ENCODE peak calls at places on chromosomes 7 and 10, in seven cellular contexts. One of them, this sample, is unnamed.

GRCh38 chr10:8055420-8056349 is 1.2 kb downstream of the GATA3 start:
- DNase-seq in GM20000: peak; percentile 68
- DNase-seq in Peyer's patch: no peak
- DNase-seq in gastrocnemius medialis: no peak
- DNase-seq in cardiac fibroblast: no peak
- DNase-seq in psoas muscle: no peak
- DNase-seq in AG09309: no peak
- DNase-seq in this sample: no peak

GRCh38 chr7:98771519-98772241 is 98.1 kb downstream of the TMEM130 start:
- DNase-seq in GM20000: no peak
- DNase-seq in Peyer's patch: peak; percentile 53
- DNase-seq in gastrocnemius medialis: peak; percentile 27
- DNase-seq in cardiac fibroblast: peak; percentile 57
- DNase-seq in psoas muscle: no peak
- DNase-seq in AG09309: peak; percentile 57
- DNase-seq in this sample: no peak

GRCh38 chr10:59234814-59235429 is 58.5 kb downstream of the PHYHIPL start:
- DNase-seq in GM20000: no peak
- DNase-seq in Peyer's patch: peak; percentile 49
- DNase-seq in gastrocnemius medialis: no peak
- DNase-seq in cardiac fibroblast: peak; percentile 67
- DNase-seq in psoas muscle: no peak
- DNase-seq in AG09309: peak; percentile 4
- DNase-seq in this sample: no peak

GRCh38 chr7:106774768-106775551 is 90.1 kb upstream of the PIK3CG start:
- DNase-seq in GM20000: no peak
- DNase-seq in Peyer's patch: no peak
- DNase-seq in gastrocnemius medialis: no peak
- DNase-seq in cardiac fibroblast: peak; percentile 56
- DNase-seq in psoas muscle: no peak
- DNase-seq in AG09309: no peak
- DNase-seq in this sample: no peak

GRCh38 chr7:52501696-52502095 is 533.7 kb upstream of the POM121L12 start:
- DNase-seq in GM20000: no peak
- DNase-seq in Peyer's patch: no peak
- DNase-seq in gastrocnemius medialis: no peak
- DNase-seq in cardiac fibroblast: no peak
- DNase-seq in psoas muscle: no peak
- DNase-seq in AG09309: no peak
- DNase-seq in this sample: no peak

GRCh38 chr7:39540320-39540719 is 25.9 kb upstream of the YAE1 start:
- DNase-seq in GM20000: no peak
- DNase-seq in Peyer's patch: peak; percentile 49
- DNase-seq in gastrocnemius medialis: no peak
- DNase-seq in cardiac fibroblast: no peak
- DNase-seq in psoas muscle: no peak
- DNase-seq in AG09309: no peak
- DNase-seq in this sample: no peak

GRCh38 chr7:143222782-143223181 is 945 bp downstream of the TAS2R40 start:
- DNase-seq in GM20000: no peak
- DNase-seq in Peyer's patch: no peak
- DNase-seq in gastrocnemius medialis: peak; percentile 24
- DNase-seq in cardiac fibroblast: no peak
- DNase-seq in psoas muscle: no peak
- DNase-seq in AG09309: no peak
- DNase-seq in this sample: no peak

GRCh38 chr7:22653981-22654380 is 73.0 kb upstream of the IL6 start:
- DNase-seq in GM20000: no peak
- DNase-seq in Peyer's patch: no peak
- DNase-seq in gastrocnemius medialis: no peak
- DNase-seq in cardiac fibroblast: peak; percentile 62
- DNase-seq in psoas muscle: no peak
- DNase-seq in AG09309: no peak
- DNase-seq in this sample: no peak

GRCh38 chr10:69895759-69896158 is 94.1 kb downstream of the COL13A1 start:
- DNase-seq in GM20000: no peak
- DNase-seq in Peyer's patch: no peak
- DNase-seq in gastrocnemius medialis: no peak
- DNase-seq in cardiac fibroblast: peak; percentile 71
- DNase-seq in psoas muscle: no peak
- DNase-seq in AG09309: peak; percentile 85
- DNase-seq in this sample: no peak

GRCh38 chr7:23654508-23654907 is 25.5 kb upstream of the FAM221A start:
- DNase-seq in GM20000: no peak
- DNase-seq in Peyer's patch: no peak
- DNase-seq in gastrocnemius medialis: no peak
- DNase-seq in cardiac fibroblast: peak; percentile 5
- DNase-seq in psoas muscle: no peak
- DNase-seq in AG09309: no peak
- DNase-seq in this sample: no peak

GRCh38 chr7:47446871-47447466 is 134.9 kb downstream of the TNS3 start:
- DNase-seq in GM20000: no peak
- DNase-seq in Peyer's patch: no peak
- DNase-seq in gastrocnemius medialis: no peak
- DNase-seq in cardiac fibroblast: no peak
- DNase-seq in psoas muscle: peak; percentile 56
- DNase-seq in AG09309: no peak
- DNase-seq in this sample: no peak
- TF ChIP-seq CTCF in GM20000: no peak
- TF ChIP-seq CTCF in Peyer's patch: no peak
- TF ChIP-seq CTCF in gastrocnemius medialis: no peak
- TF ChIP-seq CTCF in cardiac fibroblast: no peak
- TF ChIP-seq CTCF in psoas muscle: no peak
- TF ChIP-seq CTCF in AG09309: no peak
- TF ChIP-seq CTCF in this sample: no peak

GRCh38 chr10:99859585-99859984 is 77.1 kb downstream of the ABCC2 start:
- DNase-seq in GM20000: no peak
- DNase-seq in Peyer's patch: no peak
- DNase-seq in gastrocnemius medialis: no peak
- DNase-seq in cardiac fibroblast: no peak
- DNase-seq in psoas muscle: no peak
- DNase-seq in AG09309: no peak
- DNase-seq in this sample: no peak
- TF ChIP-seq CTCF in GM20000: peak; percentile 30
- TF ChIP-seq CTCF in Peyer's patch: no peak
- TF ChIP-seq CTCF in gastrocnemius medialis: no peak
- TF ChIP-seq CTCF in cardiac fibroblast: peak; percentile 43
- TF ChIP-seq CTCF in psoas muscle: no peak
- TF ChIP-seq CTCF in AG09309: peak; percentile 24
- TF ChIP-seq CTCF in this sample: no peak

DNA sequence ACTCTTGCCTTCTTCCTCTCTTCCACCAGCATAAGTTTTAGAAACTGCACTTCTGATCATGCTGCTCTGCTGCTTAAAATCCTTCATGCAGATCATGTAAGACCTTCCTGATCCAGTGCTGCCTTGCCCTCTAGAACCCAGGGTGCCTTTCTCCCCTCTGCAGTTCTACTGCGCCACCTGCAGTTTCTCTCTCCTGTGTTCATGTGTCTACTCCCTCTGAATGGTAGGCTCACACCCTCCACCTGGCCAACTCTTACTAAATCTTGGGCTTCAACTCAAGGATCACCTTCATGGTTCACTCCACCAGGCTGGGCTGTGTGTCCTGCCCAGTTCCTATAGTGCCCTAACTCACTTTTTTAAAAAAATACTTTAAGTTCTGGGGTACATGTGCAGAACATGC is 174.6 kb upstream of the ITGB1 start:
- DNase-seq in GM20000: no peak
- DNase-seq in Peyer's patch: no peak
- DNase-seq in gastrocnemius medialis: no peak
- DNase-seq in cardiac fibroblast: no peak
- DNase-seq in psoas muscle: no peak
- DNase-seq in AG09309: no peak
- DNase-seq in this sample: no peak
- TF ChIP-seq CTCF in GM20000: no peak
- TF ChIP-seq CTCF in Peyer's patch: no peak
- TF ChIP-seq CTCF in gastrocnemius medialis: no peak
- TF ChIP-seq CTCF in cardiac fibroblast: no peak
- TF ChIP-seq CTCF in psoas muscle: no peak
- TF ChIP-seq CTCF in AG09309: no peak
- TF ChIP-seq CTCF in this sample: no peak

DNA sequence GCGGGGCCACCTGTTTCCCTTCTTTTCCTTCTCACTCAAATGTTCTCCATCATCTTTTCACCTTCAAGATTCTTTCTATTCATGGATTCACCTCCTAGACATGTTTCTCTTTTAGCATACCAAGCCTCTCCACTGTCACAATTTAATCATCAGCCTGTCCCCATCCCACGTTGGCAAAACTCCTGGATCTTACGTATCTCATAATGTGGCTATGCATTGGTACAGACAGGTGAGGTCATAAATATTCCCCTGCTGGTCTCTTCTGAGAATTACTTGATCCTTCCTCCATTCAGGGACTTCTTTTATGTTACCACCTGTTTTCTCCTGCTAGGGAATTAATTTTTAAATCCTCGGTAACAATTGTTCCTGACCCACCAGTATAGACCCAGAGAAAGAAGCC is 262.6 kb upstream of the NEBL start:
- DNase-seq in GM20000: no peak
- DNase-seq in Peyer's patch: no peak
- DNase-seq in gastrocnemius medialis: no peak
- DNase-seq in cardiac fibroblast: no peak
- DNase-seq in psoas muscle: no peak
- DNase-seq in AG09309: no peak
- DNase-seq in this sample: no peak
- TF ChIP-seq CTCF in GM20000: no peak
- TF ChIP-seq CTCF in Peyer's patch: no peak
- TF ChIP-seq CTCF in gastrocnemius medialis: no peak
- TF ChIP-seq CTCF in cardiac fibroblast: no peak
- TF ChIP-seq CTCF in psoas muscle: no peak
- TF ChIP-seq CTCF in AG09309: no peak
- TF ChIP-seq CTCF in this sample: no peak

GRCh38 chr10:97059006-97059871 is 126.5 kb downstream of the SLIT1 start:
- DNase-seq in GM20000: no peak
- DNase-seq in Peyer's patch: no peak
- DNase-seq in gastrocnemius medialis: no peak
- DNase-seq in cardiac fibroblast: no peak
- DNase-seq in psoas muscle: no peak
- DNase-seq in AG09309: no peak
- DNase-seq in this sample: no peak
- TF ChIP-seq CTCF in GM20000: no peak
- TF ChIP-seq CTCF in Peyer's patch: no peak
- TF ChIP-seq CTCF in gastrocnemius medialis: no peak
- TF ChIP-seq CTCF in cardiac fibroblast: no peak
- TF ChIP-seq CTCF in psoas muscle: no peak
- TF ChIP-seq CTCF in AG09309: no peak
- TF ChIP-seq CTCF in this sample: no peak

DNA sequence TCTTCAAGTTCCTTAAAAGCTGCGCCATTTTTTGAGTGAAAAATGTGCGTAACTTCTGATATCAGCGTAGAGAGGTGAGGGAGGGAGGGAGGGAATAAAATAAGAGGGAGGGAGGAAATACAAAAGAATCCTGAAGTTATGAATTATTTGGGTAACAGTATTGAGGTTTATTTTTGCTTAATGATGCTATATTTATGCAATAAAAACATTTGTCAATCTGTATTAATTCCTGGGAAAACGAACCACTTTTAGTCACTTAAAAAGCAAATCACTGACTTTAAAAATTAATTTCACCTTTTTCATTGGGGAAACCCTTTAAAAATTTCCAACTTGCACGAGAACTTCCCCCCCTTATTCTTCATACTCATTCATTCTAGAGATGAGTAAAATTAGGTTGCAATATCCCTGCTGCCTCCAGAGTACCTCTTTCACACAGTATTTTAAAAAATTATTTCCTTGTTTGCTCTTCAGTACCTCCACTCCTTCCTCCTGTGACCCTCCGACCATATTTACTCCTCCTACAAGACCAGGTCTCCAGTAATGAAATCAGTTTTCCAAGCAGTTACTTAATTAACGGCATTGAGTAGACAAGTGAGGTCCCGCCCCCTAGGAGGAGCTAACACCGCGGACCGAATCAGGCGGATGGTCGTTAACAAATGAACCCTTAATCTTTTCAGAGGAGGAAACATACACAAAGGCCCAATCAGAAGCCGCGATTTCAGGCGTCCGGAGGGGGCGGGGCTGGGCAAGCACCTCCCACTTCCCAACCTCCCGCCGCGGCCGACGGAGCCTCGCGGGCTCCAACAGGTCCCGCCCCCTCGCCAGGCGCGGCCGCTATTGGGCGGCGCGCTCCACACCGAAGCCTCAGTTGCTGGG is 521 bp upstream of the TRIM24 start:
- DNase-seq in GM20000: peak; percentile 97
- DNase-seq in Peyer's patch: peak; percentile 99
- DNase-seq in gastrocnemius medialis: no peak
- DNase-seq in cardiac fibroblast: peak; percentile 99
- DNase-seq in psoas muscle: no peak
- DNase-seq in AG09309: no peak
- DNase-seq in this sample: peak; percentile 87
- TF ChIP-seq CTCF in GM20000: no peak
- TF ChIP-seq CTCF in Peyer's patch: peak; percentile 11
- TF ChIP-seq CTCF in gastrocnemius medialis: no peak
- TF ChIP-seq CTCF in cardiac fibroblast: peak; percentile 28
- TF ChIP-seq CTCF in psoas muscle: peak; percentile 33
- TF ChIP-seq CTCF in AG09309: peak; percentile 16
- TF ChIP-seq CTCF in this sample: peak; percentile 51

GRCh38 chr7:128869138-128869943 is 6.7 kb downstream of the ATP6V1F start:
- DNase-seq in GM20000: peak; percentile 84
- DNase-seq in Peyer's patch: peak; percentile 78
- DNase-seq in gastrocnemius medialis: peak; percentile 48
- DNase-seq in cardiac fibroblast: peak; percentile 42
- DNase-seq in psoas muscle: peak; percentile 70
- DNase-seq in AG09309: no peak
- DNase-seq in this sample: no peak
- TF ChIP-seq CTCF in GM20000: no peak
- TF ChIP-seq CTCF in Peyer's patch: no peak
- TF ChIP-seq CTCF in gastrocnemius medialis: peak; percentile 36
- TF ChIP-seq CTCF in cardiac fibroblast: no peak
- TF ChIP-seq CTCF in psoas muscle: no peak
- TF ChIP-seq CTCF in AG09309: no peak
- TF ChIP-seq CTCF in this sample: peak; percentile 32

DNA sequence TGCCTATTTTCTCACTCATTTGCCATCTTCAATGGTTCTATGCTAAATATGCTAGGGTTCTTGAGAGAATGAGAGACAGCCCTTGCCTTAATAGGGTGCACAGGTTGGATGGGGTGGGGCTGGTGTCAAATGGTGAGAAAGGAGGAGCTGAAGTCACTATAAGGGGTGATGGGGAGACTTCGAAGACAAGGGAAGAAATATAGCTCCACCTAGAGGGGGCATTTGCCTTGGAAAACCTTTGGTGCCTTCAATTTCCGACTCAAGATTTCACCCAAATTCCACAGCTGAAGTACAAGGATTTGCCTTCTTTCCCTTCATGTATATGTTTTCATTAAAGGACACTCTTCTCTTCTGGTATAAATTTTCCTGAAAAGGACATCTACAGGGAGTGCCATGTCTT is 5.6 kb downstream of the PTN start:
- DNase-seq in GM20000: no peak
- DNase-seq in Peyer's patch: no peak
- DNase-seq in gastrocnemius medialis: no peak
- DNase-seq in cardiac fibroblast: no peak
- DNase-seq in psoas muscle: no peak
- DNase-seq in AG09309: no peak
- DNase-seq in this sample: no peak
- TF ChIP-seq CTCF in GM20000: no peak
- TF ChIP-seq CTCF in Peyer's patch: no peak
- TF ChIP-seq CTCF in gastrocnemius medialis: no peak
- TF ChIP-seq CTCF in cardiac fibroblast: no peak
- TF ChIP-seq CTCF in psoas muscle: no peak
- TF ChIP-seq CTCF in AG09309: no peak
- TF ChIP-seq CTCF in this sample: no peak

This sample was measured in thoracic aorta.